ENCODE peak calls at places on chromosomes 4 and X, in four cellular contexts. One of them, this sample, is unnamed.

GRCh38 chrX:139924696-139925094 is 8.2 kb downstream of the ATP11C start:
- DNase-seq in fibroblast of the aortic adventitia: no peak
- DNase-seq in AG10803: peak; percentile 25
- DNase-seq in HepG2: peak; percentile 3
- DNase-seq in this sample: no peak

GRCh38 chr4:67861513-67861912 is 22.3 kb downstream of the TMPRSS11D start:
- DNase-seq in fibroblast of the aortic adventitia: no peak
- DNase-seq in AG10803: no peak
- DNase-seq in HepG2: no peak
- DNase-seq in this sample: peak; percentile 34

GRCh38 chrX:40734956-40735317 is 405 bp downstream of the MED14 start:
- DNase-seq in fibroblast of the aortic adventitia: no peak
- DNase-seq in AG10803: peak; percentile 3
- DNase-seq in HepG2: no peak
- DNase-seq in this sample: no peak

GRCh38 chr4:71857713-71858451 is 74.0 kb upstream of the GC start:
- DNase-seq in fibroblast of the aortic adventitia: no peak
- DNase-seq in AG10803: no peak
- DNase-seq in HepG2: no peak
- DNase-seq in this sample: no peak

GRCh38 chrX:1392376-1393130 is 640 bp upstream of the SLC25A6 start:
- DNase-seq in fibroblast of the aortic adventitia: peak; percentile 64
- DNase-seq in AG10803: peak; percentile 67
- DNase-seq in HepG2: no peak
- DNase-seq in this sample: peak; percentile 76

GRCh38 chrX:31298881-31299280 is 227.0 kb upstream of the FTHL17 start:
- DNase-seq in fibroblast of the aortic adventitia: no peak
- DNase-seq in AG10803: no peak
- DNase-seq in HepG2: no peak
- DNase-seq in this sample: no peak

GRCh38 chr4:37908488-37909343 is 17.8 kb downstream of the TBC1D1 start:
- DNase-seq in fibroblast of the aortic adventitia: peak; percentile 57
- DNase-seq in AG10803: no peak
- DNase-seq in HepG2: no peak
- DNase-seq in this sample: peak; percentile 81

GRCh38 chr4:39721788-39722187 is 23.9 kb downstream of the UBE2K start:
- DNase-seq in fibroblast of the aortic adventitia: no peak
- DNase-seq in AG10803: no peak
- DNase-seq in HepG2: no peak
- DNase-seq in this sample: no peak

GRCh38 chr4:176207839-176208238 is 12.5 kb upstream of the SPATA4 start:
- DNase-seq in fibroblast of the aortic adventitia: no peak
- DNase-seq in AG10803: no peak
- DNase-seq in HepG2: no peak
- DNase-seq in this sample: no peak

GRCh38 chr4:163161536-163162205 is 5.0 kb downstream of the NAF1 start:
- DNase-seq in fibroblast of the aortic adventitia: peak; percentile 57
- DNase-seq in AG10803: peak; percentile 60
- DNase-seq in HepG2: peak; percentile 3
- DNase-seq in this sample: peak; percentile 80

GRCh38 chrX:70046978-70047377 is 2.8 kb downstream of the AWAT2 start:
- DNase-seq in fibroblast of the aortic adventitia: peak; percentile 62
- DNase-seq in AG10803: peak; percentile 47
- DNase-seq in HepG2: no peak
- DNase-seq in this sample: peak; percentile 71

GRCh38 chr4:98932539-98932938 is 3.6 kb upstream of the EIF4E start:
- DNase-seq in fibroblast of the aortic adventitia: peak; percentile 34
- DNase-seq in AG10803: peak; percentile 45
- DNase-seq in HepG2: no peak
- DNase-seq in this sample: peak; percentile 21

GRCh38 chr4:42302348-42302747 is 94.9 kb upstream of the SHISA3 start:
- DNase-seq in fibroblast of the aortic adventitia: peak; percentile 44
- DNase-seq in AG10803: no peak
- DNase-seq in HepG2: peak; percentile 68
- DNase-seq in this sample: peak; percentile 41

GRCh38 chr4:166723532-166724140 is 510.7 kb downstream of the SPOCK3 start:
- DNase-seq in fibroblast of the aortic adventitia: no peak
- DNase-seq in AG10803: no peak
- DNase-seq in HepG2: no peak
- DNase-seq in this sample: no peak

GRCh38 chrX:112058255-112058654 is 24.3 kb downstream of the TRPC5 start:
- DNase-seq in fibroblast of the aortic adventitia: no peak
- DNase-seq in AG10803: peak; percentile 67
- DNase-seq in HepG2: no peak
- DNase-seq in this sample: peak; percentile 0

DNA sequence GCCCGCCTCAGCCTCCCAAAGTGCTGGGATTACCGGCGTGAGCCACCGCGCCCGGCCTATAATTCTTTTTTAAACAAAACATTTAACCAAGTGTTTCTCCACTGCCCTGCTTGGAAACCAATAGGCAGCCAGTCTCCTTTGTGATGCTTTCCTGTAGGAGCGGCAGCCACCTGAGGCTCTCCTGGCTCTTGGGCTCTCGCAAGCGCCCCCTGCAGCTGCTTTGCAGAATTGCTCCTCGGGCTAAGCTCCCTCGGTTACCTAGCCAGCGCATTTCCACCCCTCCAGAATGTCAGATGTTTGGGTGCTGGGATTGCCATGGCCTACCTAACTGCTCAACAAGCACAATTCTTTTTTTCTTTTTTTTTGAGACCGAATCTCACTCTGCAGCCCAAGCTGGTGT is 7.7 kb downstream of the S100P start:
- DNase-seq in fibroblast of the aortic adventitia: no peak
- DNase-seq in AG10803: no peak
- DNase-seq in HepG2: peak; percentile 46
- DNase-seq in this sample: no peak
- TF ChIP-seq CTCF in fibroblast of the aortic adventitia: peak; percentile 33
- TF ChIP-seq CTCF in AG10803: peak; percentile 19
- TF ChIP-seq CTCF in HepG2: peak; percentile 72
- TF ChIP-seq CTCF in this sample: peak; percentile 32

GRCh38 chr4:157220026-157220881 is at the start of gene GRIA2:
- DNase-seq in fibroblast of the aortic adventitia: peak; percentile 50
- DNase-seq in AG10803: peak; percentile 33
- DNase-seq in HepG2: peak; percentile 1
- DNase-seq in this sample: peak; percentile 37

GRCh38 chr4:157221895-157222763 is 1.6 kb downstream of the GRIA2 start:
- DNase-seq in fibroblast of the aortic adventitia: peak; percentile 2
- DNase-seq in AG10803: no peak
- DNase-seq in HepG2: no peak
- DNase-seq in this sample: peak; percentile 1

GRCh38 chr4:157222764-157223145 is 2.2 kb downstream of the GRIA2 start:
- DNase-seq in fibroblast of the aortic adventitia: no peak
- DNase-seq in AG10803: no peak
- DNase-seq in HepG2: no peak
- DNase-seq in this sample: no peak

GRCh38 chr4:157223446-157223845 is 2.9 kb downstream of the GRIA2 start:
- DNase-seq in fibroblast of the aortic adventitia: no peak
- DNase-seq in AG10803: no peak
- DNase-seq in HepG2: no peak
- DNase-seq in this sample: no peak

GRCh38 chr4:157221426-157221894 is 932 bp downstream of the GRIA2 start:
- DNase-seq in fibroblast of the aortic adventitia: no peak
- DNase-seq in AG10803: no peak
- DNase-seq in HepG2: no peak
- DNase-seq in this sample: no peak
- H3K4me3 ChIP-seq in fibroblast of the aortic adventitia: no peak overlapping the region
- H3K4me3 ChIP-seq in AG10803: no peak overlapping the region
- H3K4me3 ChIP-seq in HepG2: no peak overlapping the region
- H3K4me3 ChIP-seq in this sample: no peak overlapping the region

DNA sequence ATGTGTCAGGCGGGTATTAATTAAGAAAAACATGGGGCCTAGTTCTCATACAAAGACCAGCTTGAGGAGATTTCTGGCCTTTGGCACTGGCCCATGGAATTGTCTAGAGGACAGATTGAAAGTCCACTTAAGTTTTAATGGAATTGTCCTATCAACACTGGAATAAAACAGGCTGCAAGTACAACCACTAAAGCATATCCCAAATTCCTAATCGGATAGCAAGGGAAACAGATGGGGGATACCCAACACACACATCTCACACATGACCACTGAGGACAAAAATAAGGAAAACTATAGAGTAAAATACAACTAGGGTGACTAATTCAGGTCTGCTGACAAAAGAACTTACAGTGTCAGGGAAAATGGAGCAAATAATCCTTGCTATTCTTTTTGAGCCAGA is 167.8 kb downstream of the GASK1B start:
- DNase-seq in fibroblast of the aortic adventitia: no peak
- DNase-seq in AG10803: peak; percentile 38
- DNase-seq in HepG2: no peak
- DNase-seq in this sample: no peak
- TF ChIP-seq CTCF in fibroblast of the aortic adventitia: no peak
- TF ChIP-seq CTCF in AG10803: no peak
- TF ChIP-seq CTCF in HepG2: no peak
- TF ChIP-seq CTCF in this sample: no peak

DNA sequence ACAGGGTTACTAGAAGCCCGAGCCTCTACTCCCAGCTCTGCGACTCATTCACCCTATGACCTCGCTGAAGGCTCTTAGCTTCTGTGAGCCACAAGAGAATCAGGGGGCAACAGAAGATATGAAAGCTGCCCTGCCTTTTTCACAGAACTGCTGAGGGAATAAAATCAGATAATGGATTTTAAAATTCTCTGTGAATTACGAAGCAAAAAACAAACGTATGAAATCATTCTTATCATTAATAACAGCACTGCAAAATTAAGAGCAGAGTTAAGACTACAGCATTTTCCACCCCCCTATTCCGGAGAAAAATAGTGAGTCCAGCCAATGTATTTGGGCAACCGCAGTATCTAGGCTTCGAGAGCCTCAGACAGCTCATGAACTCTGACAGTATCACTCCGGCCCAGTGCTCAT is 33.5 kb downstream of the AFAP1 start:
- DNase-seq in fibroblast of the aortic adventitia: peak; percentile 71
- DNase-seq in AG10803: no peak
- DNase-seq in HepG2: no peak
- DNase-seq in this sample: peak; percentile 64
- H3K4me3 ChIP-seq in fibroblast of the aortic adventitia: peak overlapping the region; percentile 49
- H3K4me3 ChIP-seq in AG10803: peak overlapping the region; percentile 43
- H3K4me3 ChIP-seq in HepG2: no peak overlapping the region
- H3K4me3 ChIP-seq in this sample: no peak overlapping the region

DNA sequence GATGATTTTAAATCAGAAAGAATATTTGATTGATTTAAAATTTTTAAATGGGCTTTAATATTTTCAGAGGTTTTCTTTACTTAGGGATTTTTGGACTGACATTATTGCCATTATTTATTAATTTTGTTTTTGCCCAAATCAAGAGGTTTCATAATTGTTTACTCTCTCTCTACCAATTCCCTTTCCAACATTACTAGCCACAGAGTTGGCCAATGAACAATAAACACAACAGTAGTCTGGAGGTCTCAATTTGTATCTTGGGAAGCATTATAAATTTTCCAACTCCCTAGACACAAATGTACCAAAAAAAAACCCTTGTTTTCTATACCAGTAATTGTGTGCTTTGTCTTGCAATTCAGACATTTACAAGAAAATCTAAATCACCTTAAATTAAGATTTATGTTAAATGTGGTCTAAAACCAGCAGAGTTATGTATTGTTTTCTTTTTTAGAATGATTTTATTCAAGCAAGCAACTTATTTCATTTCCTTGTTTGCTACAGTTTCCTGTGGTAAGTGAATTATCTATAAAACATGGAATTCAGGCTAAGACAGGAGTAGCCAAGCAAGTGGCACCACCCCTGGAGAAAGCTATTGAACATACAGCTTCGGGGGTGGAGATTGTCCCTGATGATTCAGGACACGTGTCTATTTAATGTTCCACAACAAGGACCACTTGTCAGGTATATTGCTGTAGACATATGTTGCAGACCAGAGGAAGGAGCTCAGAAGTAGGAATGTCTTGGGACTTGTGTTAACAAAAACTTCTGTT is 622 bp downstream of the KLKB1 start:
- DNase-seq in fibroblast of the aortic adventitia: no peak
- DNase-seq in AG10803: no peak
- DNase-seq in HepG2: no peak
- DNase-seq in this sample: peak; percentile 16
- TF ChIP-seq CTCF in fibroblast of the aortic adventitia: no peak
- TF ChIP-seq CTCF in AG10803: no peak
- TF ChIP-seq CTCF in HepG2: no peak
- TF ChIP-seq CTCF in this sample: no peak

DNA sequence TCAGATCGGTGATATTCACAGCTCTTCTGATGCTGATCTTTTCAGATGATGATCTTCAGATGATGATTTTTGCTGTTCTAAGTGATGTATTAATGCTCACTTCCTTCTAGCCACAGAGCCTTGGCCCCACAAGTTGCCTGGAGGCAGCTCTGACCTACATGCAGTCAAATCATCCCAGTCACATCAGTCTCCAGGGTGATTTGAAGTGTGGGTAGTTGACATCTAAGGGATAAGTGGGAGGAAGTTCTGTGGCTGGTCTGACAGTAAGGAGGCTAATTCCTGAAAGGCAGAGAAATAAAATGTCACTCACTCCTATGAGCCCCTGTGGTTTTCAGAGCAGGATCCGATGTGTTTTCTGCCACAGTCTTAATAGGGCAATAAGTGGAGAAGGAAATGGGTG is 79.8 kb upstream of the RPL34 start:
- DNase-seq in fibroblast of the aortic adventitia: no peak
- DNase-seq in AG10803: no peak
- DNase-seq in HepG2: no peak
- DNase-seq in this sample: no peak
- H3K4me3 ChIP-seq in fibroblast of the aortic adventitia: no peak overlapping the region
- H3K4me3 ChIP-seq in AG10803: no peak overlapping the region
- H3K4me3 ChIP-seq in HepG2: no peak overlapping the region
- H3K4me3 ChIP-seq in this sample: no peak overlapping the region

DNA sequence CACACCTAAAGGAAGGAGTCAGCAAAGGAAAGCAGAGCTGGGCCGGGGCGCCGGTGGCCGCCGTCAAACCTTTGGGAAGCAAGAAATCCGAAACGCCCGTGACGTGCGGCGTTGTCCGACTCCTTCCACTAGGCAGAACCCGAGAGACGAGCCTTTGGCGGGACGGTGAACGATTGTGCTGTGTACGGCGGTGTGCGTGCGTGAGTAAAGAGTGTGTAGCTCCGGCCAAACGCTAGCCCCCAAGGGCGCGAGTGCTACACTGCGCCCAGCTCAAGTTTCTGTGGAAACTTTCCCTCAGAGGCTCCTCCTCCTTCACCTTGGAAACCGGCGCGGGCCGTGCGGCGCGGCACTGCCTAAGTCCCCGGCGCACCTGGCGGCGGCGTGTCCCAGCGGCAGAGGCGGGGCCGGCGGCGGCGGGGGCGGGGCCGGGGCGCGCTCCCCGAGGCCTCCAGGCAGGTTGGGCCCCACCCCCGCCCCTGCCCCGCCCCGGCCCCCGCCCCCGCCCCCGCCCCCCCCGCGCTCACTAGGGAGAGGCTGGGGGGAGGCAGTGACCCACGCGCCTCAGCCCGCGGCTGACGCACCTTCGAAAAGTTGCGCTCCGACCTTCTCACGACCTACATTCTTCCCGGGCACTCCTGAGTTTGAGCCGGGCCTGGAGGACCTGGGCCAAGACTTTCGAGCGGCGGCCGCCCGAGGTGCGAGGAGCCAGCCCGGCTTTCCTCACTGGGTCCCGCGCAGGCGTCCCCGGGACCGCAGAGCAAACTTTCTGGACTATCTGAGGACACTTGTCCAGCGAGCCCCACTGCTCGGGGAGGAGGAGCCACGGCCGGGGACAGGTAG is at the start of gene FHIP1A:
- DNase-seq in fibroblast of the aortic adventitia: peak; percentile 53
- DNase-seq in AG10803: peak; percentile 36
- DNase-seq in HepG2: peak; percentile 86
- DNase-seq in this sample: peak; percentile 39
- TF ChIP-seq CTCF in fibroblast of the aortic adventitia: no peak
- TF ChIP-seq CTCF in AG10803: peak; percentile 16
- TF ChIP-seq CTCF in HepG2: no peak
- TF ChIP-seq CTCF in this sample: peak; percentile 9

This sample was measured in cardiac fibroblast.